ENCODE peak calls at places on chromosomes 11 and 22, in nine cellular contexts. A, T, M, E, H, C, S, N and I are unnamed samples.

GRCh38 chr11:120404495-120404894 is 68.3 kb downstream of the ARHGEF12 start:
- DNase-seq in A (no peak), T (no peak), M (peak; percentile 16), E (no peak), H (no peak), C (no peak), S (no peak), N (no peak), I (no peak)

GRCh38 chr11:12496181-12497025 is 119.0 kb downstream of the PARVA start:
- DNase-seq in A (no peak), T (no peak), M (no peak), E (no peak), H (no peak), C (no peak), S (peak; percentile 11), N (no peak), I (no peak)

GRCh38 chr11:34458566-34458965 is 19.8 kb downstream of the CAT start:
- DNase-seq in A (no peak), T (no peak), M (no peak), E (no peak), H (no peak), C (no peak), S (no peak), N (no peak), I (no peak)

GRCh38 chr11:33651555-33651954 is 49.1 kb downstream of the C11orf91 start:
- DNase-seq in A (no peak), T (no peak), M (no peak), E (no peak), H (no peak), C (no peak), S (no peak), N (no peak), I (no peak)

GRCh38 chr22:18075101-18075730 is 2.6 kb upstream of the PEX26 start:
- DNase-seq in A (no peak), T (no peak), M (no peak), E (no peak), H (no peak), C (no peak), S (no peak), N (no peak), I (no peak)

GRCh38 chr11:1866226-1866625 is 13.3 kb downstream of the LSP1 start:
- DNase-seq in A (no peak), T (no peak), M (no peak), E (no peak), H (no peak), C (no peak), S (no peak), N (peak; percentile 60), I (no peak)

GRCh38 chr11:63210111-63210510 is 33.3 kb downstream of the SLC22A25 start:
- DNase-seq in A (no peak), T (no peak), M (no peak), E (no peak), H (no peak), C (no peak), S (no peak), N (no peak), I (no peak)

GRCh38 chr11:2462986-2463765 is 18.4 kb downstream of the KCNQ1 start:
- DNase-seq in A (no peak), T (no peak), M (no peak), E (peak; percentile 78), H (no peak), C (no peak), S (no peak), N (peak; percentile 93), I (no peak)

GRCh38 chr11:121473064-121473777 is 20.5 kb upstream of the SORL1-AS1 start:
- DNase-seq in A (no peak), T (no peak), M (no peak), E (no peak), H (peak; percentile 57), C (no peak), S (peak; percentile 19), N (no peak), I (peak; percentile 66)

GRCh38 chr11:115423728-115424459 is 80.3 kb downstream of the CADM1 start:
- DNase-seq in A (no peak), T (peak; percentile 55), M (no peak), E (no peak), H (no peak), C (no peak), S (no peak), N (no peak), I (no peak)

GRCh38 chr22:39253427-39254070 is 8.8 kb upstream of the PDGFB start:
- DNase-seq in A (no peak), T (peak; percentile 28), M (peak; percentile 56), E (peak; percentile 86), H (peak; percentile 24), C (peak; percentile 88), S (peak; percentile 77), N (peak; percentile 87), I (peak; percentile 82)

GRCh38 chr11:11587122-11587521 is 34.7 kb downstream of the GALNT18 start:
- DNase-seq in A (no peak), T (no peak), M (no peak), E (no peak), H (no peak), C (no peak), S (no peak), N (no peak), I (no peak)

GRCh38 chr11:86453290-86454030 is 78.8 kb downstream of the CCDC81 start:
- DNase-seq in A (no peak), T (no peak), M (no peak), E (no peak), H (no peak), C (no peak), S (no peak), N (no peak), I (no peak)

GRCh38 chr11:66316849-66317251 is at the start of gene CD248:
- DNase-seq in A (no peak), T (peak; percentile 38), M (no peak), E (no peak), H (peak; percentile 33), C (peak; percentile 89), S (peak; percentile 49), N (peak; percentile 95), I (peak; percentile 91)

GRCh38 chr11:28144808-28145207 is 36.6 kb downstream of the METTL15 start:
- DNase-seq in A (no peak), T (no peak), M (no peak), E (no peak), H (no peak), C (no peak), S (no peak), N (no peak), I (no peak)

GRCh38 chr22:33575041-33575440 is 345.2 kb downstream of the LARGE1 start:
- DNase-seq in A (no peak), T (no peak), M (no peak), E (no peak), H (no peak), C (no peak), S (no peak), N (no peak), I (no peak)

GRCh38 chr22:49188091-49188490 is 639.6 kb downstream of the BRD1 start:
- DNase-seq in A (no peak), T (no peak), M (no peak), E (no peak), H (no peak), C (no peak), S (no peak), N (peak; percentile 6), I (no peak)

GRCh38 chr22:41398921-41399320 is 17.2 kb downstream of the TEF start:
- DNase-seq in A (no peak), T (no peak), M (no peak), E (no peak), H (no peak), C (no peak), S (no peak), N (no peak), I (no peak)

GRCh38 chr22:45454260-45454659 is 40.8 kb downstream of the RIBC2 start:
- DNase-seq in A (no peak), T (no peak), M (no peak), E (no peak), H (no peak), C (no peak), S (peak; percentile 60), N (no peak), I (peak; percentile 83)

GRCh38 chr11:67082071-67082791 is 25.6 kb downstream of the RHOD start:
- DNase-seq in A (peak; percentile 5), T (no peak), M (no peak), E (no peak), H (no peak), C (peak; percentile 68), S (no peak), N (no peak), I (no peak)

GRCh38 chr11:133656100-133656635 is 123.9 kb upstream of the OPCML start:
- DNase-seq in A (no peak), T (no peak), M (no peak), E (no peak), H (no peak), C (no peak), S (no peak), N (no peak), I (no peak)

GRCh38 chr11:126926376-126926791 is 74.2 kb downstream of the KIRREL3 start:
- DNase-seq in A (no peak), T (no peak), M (no peak), E (no peak), H (peak; percentile 61), C (no peak), S (no peak), N (no peak), I (no peak)

GRCh38 chr11:73158356-73159051 is 16.4 kb upstream of the FCHSD2 start:
- DNase-seq in A (no peak), T (peak; percentile 28), M (no peak), E (no peak), H (no peak), C (no peak), S (peak; percentile 61), N (no peak), I (no peak)